ENCODE peak calls at places on chromosomes 11 and 22, in six cellular contexts. H, X, L, O, Y and B are unnamed samples.

GRCh38 chr11:2783536-2784082 is 83.8 kb upstream of the KCNQ1OT1 start:
- DNase-seq in X (no peak), H (peak; percentile 57), O (no peak), Y (no peak), L (no peak), B (no peak)

GRCh38 chr22:28933321-28933720 is 49.9 kb downstream of the ZNRF3 start:
- DNase-seq in H (no peak), X (no peak), L (no peak), Y (no peak), O (no peak), B (no peak)

GRCh38 chr11:47714554-47715081 is 551 bp downstream of the AGBL2 start:
- DNase-seq in O (peak; percentile 16), Y (peak; percentile 59), H (peak; percentile 12), L (no peak), X (peak; percentile 66), B (peak; percentile 65)

GRCh38 chr22:35154937-35155387 is 89.0 kb downstream of the ISX start:
- DNase-seq in L (peak; percentile 54), H (peak; percentile 39), Y (peak; percentile 96), O (peak; percentile 38), X (peak; percentile 67), B (no peak)

GRCh38 chr11:34161812-34162506 is 56.5 kb downstream of the NAT10 start:
- DNase-seq in X (no peak), Y (no peak), O (no peak), H (no peak), L (no peak), B (no peak)

GRCh38 chr11:102476812-102477211 is 24.2 kb upstream of the TMEM123 start:
- DNase-seq in L (peak; percentile 79), H (peak; percentile 80), X (no peak), O (no peak), Y (no peak), B (no peak)

GRCh38 chr11:85483861-85484260 is 143.3 kb downstream of the DLG2 start:
- DNase-seq in X (no peak), O (peak; percentile 3), Y (no peak), L (no peak), H (no peak), B (no peak)

GRCh38 chr11:113906038-113906437 is 1.4 kb downstream of the HTR3B start:
- DNase-seq in H (peak; percentile 70), X (no peak), L (peak; percentile 42), O (peak; percentile 9), Y (peak; percentile 71), B (no peak)

GRCh38 chr11:126834149-126834548 is 166.4 kb downstream of the KIRREL3 start:
- DNase-seq in O (peak; percentile 89), L (no peak), Y (peak; percentile 17), X (no peak), H (no peak), B (no peak)

GRCh38 chr11:133930053-133930766 is 26.6 kb downstream of the IGSF9B start:
- DNase-seq in Y (no peak), X (no peak), L (no peak), H (no peak), O (no peak), B (no peak)

GRCh38 chr11:79626135-79626748 is 185.4 kb upstream of the TENM4 start:
- DNase-seq in Y (no peak), L (no peak), O (no peak), H (peak; percentile 79), X (no peak), B (no peak)

GRCh38 chr11:65565624-65566453 is 4.4 kb upstream of the ZNRD2 start:
- DNase-seq in L (no peak), O (no peak), X (no peak), H (peak; percentile 37), Y (no peak), B (no peak)

GRCh38 chr11:17014774-17015638 is 792 bp upstream of the PLEKHA7 start:
- DNase-seq in L (peak; percentile 24), O (peak; percentile 67), Y (peak; percentile 77), X (peak; percentile 52), H (peak; percentile 90), B (no peak)

GRCh38 chr11:34468209-34468841 is 29.6 kb downstream of the CAT start:
- DNase-seq in L (peak; percentile 22), Y (peak; percentile 80), X (no peak), O (peak; percentile 34), H (peak; percentile 43), B (no peak)

GRCh38 chr11:48093795-48094642 is 113.7 kb downstream of the PTPRJ start:
- DNase-seq in O (no peak), X (no peak), Y (no peak), L (peak; percentile 32), H (no peak), B (peak; percentile 50)

GRCh38 chr22:40407831-40408717 is 37.7 kb downstream of the SGSM3 start:
- DNase-seq in L (no peak), H (peak; percentile 33), X (no peak), O (no peak), Y (no peak), B (peak; percentile 59)

GRCh38 chr11:13009476-13009920 is 382 bp downstream of the RASSF10 start:
- DNase-seq in O (peak; percentile 25), H (no peak), X (no peak), L (no peak), Y (no peak), B (no peak)

GRCh38 chr11:27456140-27456801 is 16.3 kb downstream of the LGR4 start:
- DNase-seq in X (no peak), H (peak; percentile 86), L (no peak), Y (no peak), O (peak; percentile 65), B (no peak)

GRCh38 chr11:1640076-1640946 is 10.7 kb downstream of the KRTAP5-5 start:
- DNase-seq in Y (peak; percentile 90), H (no peak), L (peak; percentile 47), X (peak; percentile 63), O (no peak), B (peak; percentile 34)

GRCh38 chr11:17631702-17632365 is 84.8 kb downstream of the OTOG start:
- DNase-seq in H (no peak), L (no peak), X (no peak), O (no peak), Y (peak; percentile 47), B (no peak)

GRCh38 chr11:26944866-26945664 is 48.8 kb upstream of the FIBIN start:
- DNase-seq in Y (no peak), X (no peak), H (no peak), L (no peak), O (peak; percentile 59), B (no peak)

GRCh38 chr11:75308116-75308515 is 43.3 kb downstream of the ARRB1 start:
- DNase-seq in Y (no peak), H (no peak), O (no peak), L (peak; percentile 65), X (no peak), B (peak; percentile 67)

GRCh38 chr22:48846200-48846599 is 981.5 kb downstream of the BRD1 start:
- DNase-seq in X (no peak), O (no peak), H (no peak), L (no peak), Y (no peak), B (no peak)

GRCh38 chr11:117875397-117876048 is 935 bp downstream of the FXYD6 start:
- DNase-seq in O (no peak), H (no peak), Y (no peak), X (peak; percentile 86), L (no peak), B (no peak)

GRCh38 chr22:32920032-32920628 is 118.6 kb downstream of the TIMP3 start:
- DNase-seq in O (no peak), X (peak; percentile 84), H (no peak), L (peak; percentile 29), Y (no peak), B (no peak)

GRCh38 chr11:118921121-118921928 is 4.4 kb downstream of the BCL9L start:
- DNase-seq in X (peak; percentile 93), Y (peak; percentile 93), H (peak; percentile 83), O (peak; percentile 70), L (peak; percentile 78), B (no peak)

GRCh38 chr11:16178273-16178672 is 178.1 kb downstream of the SOX6 start:
- DNase-seq in Y (no peak), X (no peak), L (no peak), H (no peak), O (no peak), B (no peak)

GRCh38 chr11:129694538-129694937 is 121.1 kb upstream of the TMEM45B start:
- DNase-seq in H (no peak), L (no peak), O (no peak), X (no peak), Y (no peak), B (no peak)

GRCh38 chr22:23305922-23306374 is 125.6 kb downstream of the BCR start:
- DNase-seq in Y (no peak), L (peak; percentile 64), X (peak; percentile 90), O (peak; percentile 75), H (no peak), B (peak; percentile 94)

GRCh38 chr11:44191322-44192014 is 96.0 kb downstream of the EXT2 start:
- DNase-seq in X (no peak), Y (no peak), L (no peak), O (no peak), H (no peak), B (no peak)

GRCh38 chr11:44192015-44192380 is 96.5 kb downstream of the EXT2 start:
- DNase-seq in X (no peak), Y (no peak), L (no peak), H (no peak), O (no peak), B (no peak)

GRCh38 chr11:44190883-44191230 is 95.4 kb downstream of the EXT2 start:
- DNase-seq in X (no peak), Y (no peak), L (no peak), O (no peak), H (peak; percentile 12), B (no peak)

GRCh38 chr11:44188643-44189042 is 93.2 kb downstream of the EXT2 start:
- DNase-seq in X (no peak), Y (no peak), O (peak; percentile 24), L (no peak), H (no peak), B (no peak)

GRCh38 chr11:44189986-44190882 is 94.8 kb downstream of the EXT2 start:
- DNase-seq in O (no peak), L (no peak), Y (no peak), H (no peak), X (no peak), B (no peak)
- TF ChIP-seq CTCF in O (no peak), L (no peak), Y (no peak), H (no peak), X (no peak), B (no peak)

GRCh38 chr11:96827164-96827563 is 437.4 kb downstream of the JRKL start:
- DNase-seq in X (no peak), O (peak; percentile 22), H (peak; percentile 5), L (no peak), Y (peak; percentile 37), B (no peak)
- TF ChIP-seq CTCF in X (no peak), O (no peak), H (no peak), L (no peak), Y (peak; percentile 68), B (no peak)

GRCh38 chr22:21641795-21642583 is at the start of gene SDF2L1:
- DNase-seq in H (peak; percentile 94), O (peak; percentile 99), L (peak; percentile 99), X (peak; percentile 99), Y (peak; percentile 99), B (peak; percentile 98)
- TF ChIP-seq CTCF in H (no peak), O (no peak), L (no peak), X (no peak), Y (peak; percentile 4), B (peak; percentile 10)

GRCh38 chr11:83864412-83865057 is 578.4 kb upstream of the CCDC90B start:
- DNase-seq in X (no peak), O (no peak), H (no peak), L (no peak), Y (no peak), B (no peak)
- TF ChIP-seq CTCF in X (no peak), O (no peak), H (no peak), L (no peak), Y (no peak), B (no peak)